ENCODE peak calls at places on chromosome 6, in eight cellular contexts. One of them, this sample, is unnamed.
A peak's percentile ranks its signal among the peaks of the same experiment; 100 is the strongest.

GRCh38 chr6:152769159-152769558 is 18.6 kb downstream of the VIP start:
- DNase-seq in uterus: no peak
- DNase-seq in breast epithelium: no peak
- DNase-seq in heart left ventricle: no peak
- DNase-seq in stomach: no peak
- DNase-seq in IMR-90: no peak
- DNase-seq in adrenal gland: no peak
- DNase-seq in astrocyte: no peak
- DNase-seq in this sample: peak; percentile 5

GRCh38 chr6:11921017-11921438 is 91.1 kb upstream of the HIVEP1 start:
- DNase-seq in breast epithelium: no peak
- DNase-seq in uterus: peak; percentile 30
- DNase-seq in adrenal gland: peak; percentile 84
- DNase-seq in stomach: peak; percentile 42
- DNase-seq in IMR-90: peak; percentile 95
- DNase-seq in astrocyte: peak; percentile 93
- DNase-seq in heart left ventricle: peak; percentile 60
- DNase-seq in this sample: peak; percentile 91

GRCh38 chr6:14625173-14625895 is 507.8 kb downstream of the CD83 start:
- DNase-seq in breast epithelium: no peak
- DNase-seq in adrenal gland: no peak
- DNase-seq in stomach: no peak
- DNase-seq in heart left ventricle: no peak
- DNase-seq in IMR-90: no peak
- DNase-seq in uterus: no peak
- DNase-seq in astrocyte: no peak
- DNase-seq in this sample: no peak

GRCh38 chr6:27474172-27474465 is 1.2 kb upstream of the ZNF184 start:
- DNase-seq in heart left ventricle: no peak
- DNase-seq in adrenal gland: peak; percentile 29
- DNase-seq in astrocyte: no peak
- DNase-seq in IMR-90: no peak
- DNase-seq in stomach: no peak
- DNase-seq in breast epithelium: no peak
- DNase-seq in uterus: no peak
- DNase-seq in this sample: no peak

GRCh38 chr6:16752206-16752867 is 8.9 kb downstream of the ATXN1 start:
- DNase-seq in adrenal gland: no peak
- DNase-seq in heart left ventricle: no peak
- DNase-seq in breast epithelium: no peak
- DNase-seq in IMR-90: peak; percentile 94
- DNase-seq in stomach: no peak
- DNase-seq in astrocyte: peak; percentile 89
- DNase-seq in uterus: no peak
- DNase-seq in this sample: peak; percentile 91

GRCh38 chr6:105645166-105645565 is 242.3 kb upstream of the PREP start:
- DNase-seq in stomach: no peak
- DNase-seq in IMR-90: no peak
- DNase-seq in heart left ventricle: no peak
- DNase-seq in astrocyte: no peak
- DNase-seq in breast epithelium: no peak
- DNase-seq in adrenal gland: no peak
- DNase-seq in uterus: no peak
- DNase-seq in this sample: peak; percentile 9

GRCh38 chr6:100880901-100881706 is at the start of gene ASCC3:
- DNase-seq in stomach: peak; percentile 93
- DNase-seq in adrenal gland: peak; percentile 95
- DNase-seq in IMR-90: peak; percentile 88
- DNase-seq in astrocyte: peak; percentile 75
- DNase-seq in uterus: peak; percentile 92
- DNase-seq in heart left ventricle: peak; percentile 95
- DNase-seq in breast epithelium: peak; percentile 81
- DNase-seq in this sample: peak; percentile 93

GRCh38 chr6:42383421-42384208 is 68.1 kb downstream of the TRERF1 start:
- DNase-seq in stomach: no peak
- DNase-seq in breast epithelium: no peak
- DNase-seq in IMR-90: no peak
- DNase-seq in astrocyte: no peak
- DNase-seq in uterus: no peak
- DNase-seq in adrenal gland: no peak
- DNase-seq in heart left ventricle: no peak
- DNase-seq in this sample: no peak

GRCh38 chr6:105645958-105646357 is 243.1 kb upstream of the PREP start:
- DNase-seq in stomach: no peak
- DNase-seq in astrocyte: no peak
- DNase-seq in adrenal gland: no peak
- DNase-seq in IMR-90: no peak
- DNase-seq in breast epithelium: no peak
- DNase-seq in heart left ventricle: no peak
- DNase-seq in uterus: no peak
- DNase-seq in this sample: no peak

GRCh38 chr6:111556004-111556403 is 49.7 kb downstream of the TRAF3IP2 start:
- DNase-seq in heart left ventricle: no peak
- DNase-seq in IMR-90: no peak
- DNase-seq in stomach: no peak
- DNase-seq in astrocyte: no peak
- DNase-seq in uterus: no peak
- DNase-seq in adrenal gland: no peak
- DNase-seq in breast epithelium: no peak
- DNase-seq in this sample: no peak

GRCh38 chr6:119587537-119587936 is 238.0 kb upstream of the MAN1A1 start:
- DNase-seq in heart left ventricle: no peak
- DNase-seq in IMR-90: peak; percentile 51
- DNase-seq in adrenal gland: no peak
- DNase-seq in breast epithelium: no peak
- DNase-seq in stomach: no peak
- DNase-seq in uterus: no peak
- DNase-seq in astrocyte: peak; percentile 29
- DNase-seq in this sample: no peak

GRCh38 chr6:170110201-170111140 is 180.4 kb downstream of the DLL1 start:
- DNase-seq in adrenal gland: peak; percentile 3
- DNase-seq in uterus: peak; percentile 13
- DNase-seq in stomach: peak; percentile 24
- DNase-seq in breast epithelium: no peak
- DNase-seq in astrocyte: no peak
- DNase-seq in heart left ventricle: no peak
- DNase-seq in IMR-90: no peak
- DNase-seq in this sample: no peak

GRCh38 chr6:12806811-12807210 is 90.2 kb downstream of the PHACTR1 start:
- DNase-seq in breast epithelium: no peak
- DNase-seq in heart left ventricle: no peak
- DNase-seq in IMR-90: no peak
- DNase-seq in stomach: no peak
- DNase-seq in astrocyte: no peak
- DNase-seq in uterus: no peak
- DNase-seq in adrenal gland: no peak
- DNase-seq in this sample: no peak

GRCh38 chr6:150775400-150775799 is 90.1 kb upstream of the MTHFD1L start:
- DNase-seq in uterus: no peak
- DNase-seq in astrocyte: peak; percentile 63
- DNase-seq in stomach: no peak
- DNase-seq in heart left ventricle: no peak
- DNase-seq in IMR-90: no peak
- DNase-seq in breast epithelium: no peak
- DNase-seq in adrenal gland: no peak
- DNase-seq in this sample: no peak

GRCh38 chr6:81820979-81821378 is 68.5 kb upstream of the TENT5A start:
- DNase-seq in stomach: no peak
- DNase-seq in heart left ventricle: no peak
- DNase-seq in uterus: no peak
- DNase-seq in IMR-90: no peak
- DNase-seq in astrocyte: peak; percentile 35
- DNase-seq in breast epithelium: no peak
- DNase-seq in adrenal gland: no peak
- DNase-seq in this sample: no peak

GRCh38 chr6:32843979-32844838 is at the start of gene PSMB8:
- DNase-seq in breast epithelium: peak; percentile 98
- DNase-seq in IMR-90: peak; percentile 90
- DNase-seq in uterus: peak; percentile 96
- DNase-seq in heart left ventricle: peak; percentile 97
- DNase-seq in adrenal gland: peak; percentile 98
- DNase-seq in astrocyte: peak; percentile 84
- DNase-seq in stomach: peak; percentile 99
- DNase-seq in this sample: peak; percentile 95

GRCh38 chr6:68778356-68779020 is 143.4 kb downstream of the ADGRB3 start:
- DNase-seq in IMR-90: peak; percentile 7
- DNase-seq in uterus: no peak
- DNase-seq in heart left ventricle: peak; percentile 29
- DNase-seq in breast epithelium: no peak
- DNase-seq in adrenal gland: no peak
- DNase-seq in astrocyte: peak; percentile 39
- DNase-seq in stomach: no peak
- DNase-seq in this sample: peak; percentile 79

GRCh38 chr6:12208190-12208589 is 82.0 kb upstream of the EDN1 start:
- DNase-seq in heart left ventricle: peak; percentile 31
- DNase-seq in breast epithelium: no peak
- DNase-seq in IMR-90: peak; percentile 27
- DNase-seq in adrenal gland: peak; percentile 19
- DNase-seq in uterus: no peak
- DNase-seq in stomach: peak; percentile 27
- DNase-seq in astrocyte: no peak
- DNase-seq in this sample: peak; percentile 61

GRCh38 chr6:157597461-157598312 is 216.7 kb downstream of the ZDHHC14 start:
- DNase-seq in IMR-90: no peak
- DNase-seq in uterus: peak; percentile 40
- DNase-seq in astrocyte: no peak
- DNase-seq in breast epithelium: peak; percentile 73
- DNase-seq in heart left ventricle: no peak
- DNase-seq in adrenal gland: peak; percentile 62
- DNase-seq in stomach: peak; percentile 70
- DNase-seq in this sample: peak; percentile 42

GRCh38 chr6:3900744-3901351 is 51.7 kb downstream of the FAM50B start:
- DNase-seq in astrocyte: no peak
- DNase-seq in breast epithelium: no peak
- DNase-seq in stomach: no peak
- DNase-seq in IMR-90: peak; percentile 64
- DNase-seq in heart left ventricle: no peak
- DNase-seq in uterus: no peak
- DNase-seq in adrenal gland: no peak
- DNase-seq in this sample: peak; percentile 28

GRCh38 chr6:39490120-39490519 is 167.6 kb upstream of the KCNK16 start:
- DNase-seq in breast epithelium: no peak
- DNase-seq in heart left ventricle: no peak
- DNase-seq in uterus: no peak
- DNase-seq in IMR-90: no peak
- DNase-seq in astrocyte: no peak
- DNase-seq in adrenal gland: no peak
- DNase-seq in stomach: no peak
- DNase-seq in this sample: no peak

GRCh38 chr6:160790028-160790792 is 88.2 kb downstream of the PLG start:
- DNase-seq in IMR-90: no peak
- DNase-seq in uterus: no peak
- DNase-seq in stomach: no peak
- DNase-seq in breast epithelium: no peak
- DNase-seq in astrocyte: no peak
- DNase-seq in adrenal gland: no peak
- DNase-seq in heart left ventricle: no peak
- DNase-seq in this sample: no peak

GRCh38 chr6:118877806-118878205 is 16.1 kb upstream of the ASF1A start:
- DNase-seq in adrenal gland: no peak
- DNase-seq in heart left ventricle: no peak
- DNase-seq in IMR-90: no peak
- DNase-seq in astrocyte: no peak
- DNase-seq in stomach: no peak
- DNase-seq in breast epithelium: no peak
- DNase-seq in uterus: no peak
- DNase-seq in this sample: no peak

GRCh38 chr6:31042801-31043200 is 32.5 kb downstream of the MUC22 start:
- DNase-seq in uterus: peak; percentile 31
- DNase-seq in astrocyte: peak; percentile 31
- DNase-seq in breast epithelium: peak; percentile 52
- DNase-seq in adrenal gland: peak; percentile 54
- DNase-seq in heart left ventricle: peak; percentile 50
- DNase-seq in IMR-90: peak; percentile 50
- DNase-seq in stomach: peak; percentile 73
- DNase-seq in this sample: peak; percentile 73
- TF ChIP-seq CTCF in uterus: peak; percentile 35
- TF ChIP-seq CTCF in astrocyte: peak; percentile 59
- TF ChIP-seq CTCF in breast epithelium: peak; percentile 40
- TF ChIP-seq CTCF in adrenal gland: peak; percentile 26
- TF ChIP-seq CTCF in heart left ventricle: peak; percentile 56
- TF ChIP-seq CTCF in IMR-90: peak; percentile 59
- TF ChIP-seq CTCF in stomach: peak; percentile 21
- TF ChIP-seq CTCF in this sample: peak; percentile 80

GRCh38 chr6:34196116-34196832 is 40.4 kb upstream of the HMGA1 start:
- DNase-seq in adrenal gland: peak; percentile 83
- DNase-seq in heart left ventricle: peak; percentile 86
- DNase-seq in uterus: peak; percentile 87
- DNase-seq in IMR-90: peak; percentile 62
- DNase-seq in breast epithelium: peak; percentile 67
- DNase-seq in astrocyte: peak; percentile 25
- DNase-seq in stomach: peak; percentile 90
- DNase-seq in this sample: peak; percentile 70
- H3K4me3 ChIP-seq in adrenal gland: peak overlapping the region; percentile 38
- H3K4me3 ChIP-seq in heart left ventricle: peak overlapping the region; percentile 59
- H3K4me3 ChIP-seq in uterus: peak overlapping the region; percentile 45
- H3K4me3 ChIP-seq in IMR-90: peak overlapping the region; percentile 39
- H3K4me3 ChIP-seq in breast epithelium: peak overlapping the region; percentile 53
- H3K4me3 ChIP-seq in astrocyte: peak overlapping the region; percentile 64
- H3K4me3 ChIP-seq in stomach: peak overlapping the region; percentile 59
- H3K4me3 ChIP-seq in this sample: peak overlapping the region; percentile 61

GRCh38 chr6:24493945-24494725 is 634 bp upstream of the ALDH5A1 start:
- DNase-seq in breast epithelium: no peak
- DNase-seq in heart left ventricle: no peak
- DNase-seq in adrenal gland: no peak
- DNase-seq in astrocyte: no peak
- DNase-seq in IMR-90: no peak
- DNase-seq in uterus: no peak
- DNase-seq in stomach: no peak
- DNase-seq in this sample: no peak

GRCh38 chr6:24489881-24490280 is 503 bp upstream of the GPLD1 start:
- DNase-seq in stomach: no peak
- DNase-seq in uterus: no peak
- DNase-seq in adrenal gland: peak; percentile 25
- DNase-seq in IMR-90: peak; percentile 28
- DNase-seq in heart left ventricle: peak; percentile 30
- DNase-seq in astrocyte: peak; percentile 34
- DNase-seq in breast epithelium: no peak
- DNase-seq in this sample: peak; percentile 65

GRCh38 chr6:24494726-24495515 is at the start of gene ALDH5A1:
- DNase-seq in astrocyte: peak; percentile 54
- DNase-seq in heart left ventricle: peak; percentile 73
- DNase-seq in breast epithelium: peak; percentile 37
- DNase-seq in uterus: peak; percentile 69
- DNase-seq in IMR-90: peak; percentile 38
- DNase-seq in adrenal gland: peak; percentile 67
- DNase-seq in stomach: peak; percentile 72
- DNase-seq in this sample: peak; percentile 55

GRCh38 chr6:24489470-24489869 is at the start of gene GPLD1:
- DNase-seq in IMR-90: no peak
- DNase-seq in stomach: no peak
- DNase-seq in astrocyte: no peak
- DNase-seq in breast epithelium: no peak
- DNase-seq in uterus: no peak
- DNase-seq in heart left ventricle: no peak
- DNase-seq in adrenal gland: no peak
- DNase-seq in this sample: no peak

GRCh38 chr6:24492475-24492874 is 2.3 kb upstream of the ALDH5A1 start:
- DNase-seq in IMR-90: peak; percentile 7
- DNase-seq in breast epithelium: no peak
- DNase-seq in stomach: no peak
- DNase-seq in adrenal gland: no peak
- DNase-seq in uterus: no peak
- DNase-seq in astrocyte: peak; percentile 13
- DNase-seq in heart left ventricle: no peak
- DNase-seq in this sample: peak; percentile 45
- TF ChIP-seq CTCF in IMR-90: peak; percentile 17
- TF ChIP-seq CTCF in breast epithelium: no peak
- TF ChIP-seq CTCF in stomach: no peak
- TF ChIP-seq CTCF in adrenal gland: no peak
- TF ChIP-seq CTCF in uterus: no peak
- TF ChIP-seq CTCF in astrocyte: peak; percentile 9
- TF ChIP-seq CTCF in heart left ventricle: peak; percentile 24
- TF ChIP-seq CTCF in this sample: peak; percentile 63

GRCh38 chr6:87922947-87923330 is 124.7 kb upstream of the SPACA1 start:
- DNase-seq in astrocyte: no peak
- DNase-seq in IMR-90: no peak
- DNase-seq in adrenal gland: no peak
- DNase-seq in breast epithelium: no peak
- DNase-seq in stomach: no peak
- DNase-seq in uterus: no peak
- DNase-seq in heart left ventricle: no peak
- DNase-seq in this sample: no peak
- H3K4me3 ChIP-seq in astrocyte: no peak overlapping the region
- H3K4me3 ChIP-seq in IMR-90: no peak overlapping the region
- H3K4me3 ChIP-seq in adrenal gland: no peak overlapping the region
- H3K4me3 ChIP-seq in breast epithelium: no peak overlapping the region
- H3K4me3 ChIP-seq in stomach: no peak overlapping the region
- H3K4me3 ChIP-seq in uterus: no peak overlapping the region
- H3K4me3 ChIP-seq in heart left ventricle: no peak overlapping the region
- H3K4me3 ChIP-seq in this sample: no peak overlapping the region

This sample was measured in choroid plexus epithelial cell.